ENCODE peak calls at places on chromosome 11, in six cellular contexts. G is CD8-positive, alpha-beta T cell; L is left ventricle myocardium inferior; H is brain microvascular endothelial cell; O is GM23338; U is tibial artery. E is an unnamed sample.
A peak's percentile ranks its signal among the peaks of the same experiment; 100 is the strongest.

GRCh38 chr11:36578458-36578857 is 10.7 kb downstream of the RAG1 start:
- DNase-seq in G (no peak), O (no peak), H (no peak), L (no peak), U (no peak), E (no peak)

GRCh38 chr11:130648601-130649000 is 200.2 kb downstream of the ADAMTS15 start:
- DNase-seq in H (no peak), G (no peak), U (peak; percentile 72), O (no peak), L (peak; percentile 76), E (peak; percentile 30)

GRCh38 chr11:132278801-132279574 is 908.6 kb downstream of the NTM start:
- DNase-seq in U (no peak), H (peak; percentile 69), L (no peak), G (no peak), O (peak; percentile 46), E (peak; percentile 31)

GRCh38 chr11:63874511-63874910 is 35.6 kb downstream of the MARK2 start:
- DNase-seq in L (peak; percentile 39), G (no peak), O (no peak), U (no peak), H (no peak), E (no peak)

GRCh38 chr11:83292709-83293435 is 6.7 kb upstream of the CCDC90B start:
- DNase-seq in L (no peak), U (no peak), G (no peak), O (peak; percentile 95), H (peak; percentile 71), E (peak; percentile 82)

GRCh38 chr11:63682045-63682915 is 980 bp downstream of the RTN3 start:
- DNase-seq in G (no peak), L (peak; percentile 33), H (no peak), U (peak; percentile 43), O (peak; percentile 66), E (peak; percentile 24)

GRCh38 chr11:32400196-32400595 is 35.1 kb downstream of the WT1 start:
- DNase-seq in H (peak; percentile 5), O (peak; percentile 68), U (no peak), G (no peak), L (no peak), E (peak; percentile 93)

GRCh38 chr11:124751391-124751740 is 689 bp downstream of the VSIG2 start:
- DNase-seq in L (no peak), O (peak; percentile 63), H (no peak), G (no peak), U (no peak), E (no peak)

GRCh38 chr11:30879322-30880020 is 293.3 kb upstream of the MPPED2 start:
- DNase-seq in O (no peak), U (no peak), L (no peak), G (no peak), H (no peak), E (peak; percentile 78)

GRCh38 chr11:35364101-35364780 is 55.1 kb downstream of the SLC1A2 start:
- DNase-seq in G (no peak), U (peak; percentile 82), O (no peak), H (peak; percentile 80), L (peak; percentile 41), E (peak; percentile 91)

GRCh38 chr11:43905788-43906187 is 25.2 kb downstream of the ALKBH3 start:
- DNase-seq in G (no peak), H (peak; percentile 76), O (no peak), U (peak; percentile 39), L (no peak), E (peak; percentile 96)

GRCh38 chr11:12086271-12087074 is 23.9 kb upstream of the MICAL2 start:
- DNase-seq in G (no peak), H (peak; percentile 95), O (no peak), U (peak; percentile 89), L (peak; percentile 70), E (peak; percentile 94)

GRCh38 chr11:126680109-126680508 is 320.5 kb downstream of the KIRREL3 start:
- DNase-seq in H (no peak), L (no peak), U (no peak), O (no peak), G (no peak), E (no peak)

GRCh38 chr11:47494996-47495855 is 46.3 kb upstream of the RAPSN start:
- DNase-seq in U (no peak), H (no peak), L (no peak), G (no peak), O (no peak), E (peak; percentile 67)

GRCh38 chr11:62340269-62340901 is 3.1 kb downstream of the ASRGL1 start:
- DNase-seq in H (peak; percentile 52), O (peak; percentile 77), U (peak; percentile 54), L (peak; percentile 32), G (peak; percentile 52), E (peak; percentile 64)

GRCh38 chr11:68643576-68643975 is 40.8 kb upstream of the GAL start:
- DNase-seq in L (no peak), G (no peak), H (peak; percentile 27), U (no peak), O (no peak), E (peak; percentile 36)

GRCh38 chr11:18641677-18642076 is 7.5 kb upstream of the SPTY2D1 start:
- DNase-seq in G (no peak), U (no peak), O (no peak), L (no peak), H (no peak), E (no peak)

GRCh38 chr11:105236631-105237030 is 97.1 kb upstream of the CARD18 start:
- DNase-seq in L (no peak), G (no peak), O (no peak), H (no peak), U (no peak), E (peak; percentile 39)

GRCh38 chr11:114617157-114618124 is 21.9 kb upstream of the NXPE4 start:
- DNase-seq in G (no peak), H (no peak), U (no peak), O (no peak), L (no peak), E (no peak)

GRCh38 chr11:66981976-66982578 is 7.0 kb downstream of the C11orf86 start:
- DNase-seq in U (peak; percentile 90), G (no peak), H (peak; percentile 92), L (peak; percentile 89), O (no peak), E (peak; percentile 90)

GRCh38 chr11:70913715-70914231 is 338.6 kb downstream of the SHANK2 start:
- DNase-seq in O (peak; percentile 74), H (no peak), G (no peak), U (no peak), L (no peak), E (no peak)

GRCh38 chr11:17934194-17934593 is 78.7 kb downstream of the SERGEF start:
- DNase-seq in G (no peak), U (no peak), H (no peak), O (no peak), L (no peak), E (no peak)

GRCh38 chr11:121244861-121245260 is 47.7 kb upstream of the SC5D start:
- DNase-seq in L (no peak), G (no peak), O (no peak), U (no peak), H (no peak), E (no peak)

GRCh38 chr11:8649361-8649760 is 33.1 kb downstream of the TRIM66 start:
- DNase-seq in G (no peak), L (no peak), H (peak; percentile 43), O (no peak), U (no peak), E (peak; percentile 55)

GRCh38 chr11:35815556-35816315 is 128.1 kb upstream of the LDLRAD3 start:
- DNase-seq in O (no peak), U (peak; percentile 32), L (no peak), G (no peak), H (no peak), E (peak; percentile 85)

GRCh38 chr11:117859713-117860112 is 16.7 kb downstream of the FXYD6 start:
- DNase-seq in H (no peak), L (no peak), O (no peak), G (no peak), U (no peak), E (no peak)

GRCh38 chr11:125569913-125570621 is 790 bp downstream of the EI24 start:
- DNase-seq in L (no peak), H (no peak), O (peak; percentile 4), G (no peak), U (no peak), E (no peak)

GRCh38 chr11:94706211-94706610 is 61.9 kb upstream of the AMOTL1 start:
- DNase-seq in H (no peak), G (no peak), L (peak; percentile 25), U (no peak), O (no peak), E (no peak)

GRCh38 chr11:16958833-16959232 is 55.4 kb downstream of the PLEKHA7 start:
- DNase-seq in H (no peak), O (no peak), U (no peak), G (no peak), L (no peak), E (no peak)

GRCh38 chr11:76674517-76675400 is 4.2 kb upstream of the LRRC32 start:
- DNase-seq in U (no peak), H (no peak), O (peak; percentile 48), L (no peak), G (no peak), E (no peak)

GRCh38 chr11:82176945-82177344 is 556.7 kb downstream of the FAM181B start:
- DNase-seq in U (no peak), G (no peak), H (no peak), L (no peak), O (no peak), E (no peak)

GRCh38 chr11:97641988-97642387 is 1252.2 kb downstream of the JRKL start:
- DNase-seq in L (no peak), G (no peak), H (no peak), O (no peak), U (no peak), E (no peak)

GRCh38 chr11:97638825-97639224 is 1249.0 kb downstream of the JRKL start:
- DNase-seq in U (no peak), G (no peak), O (no peak), H (no peak), L (no peak), E (no peak)
- H3K4me3 ChIP-seq in U (no peak overlapping the region), G (no peak overlapping the region), O (no peak overlapping the region), H (no peak overlapping the region), L (no peak overlapping the region), E (no peak overlapping the region)

DNA sequence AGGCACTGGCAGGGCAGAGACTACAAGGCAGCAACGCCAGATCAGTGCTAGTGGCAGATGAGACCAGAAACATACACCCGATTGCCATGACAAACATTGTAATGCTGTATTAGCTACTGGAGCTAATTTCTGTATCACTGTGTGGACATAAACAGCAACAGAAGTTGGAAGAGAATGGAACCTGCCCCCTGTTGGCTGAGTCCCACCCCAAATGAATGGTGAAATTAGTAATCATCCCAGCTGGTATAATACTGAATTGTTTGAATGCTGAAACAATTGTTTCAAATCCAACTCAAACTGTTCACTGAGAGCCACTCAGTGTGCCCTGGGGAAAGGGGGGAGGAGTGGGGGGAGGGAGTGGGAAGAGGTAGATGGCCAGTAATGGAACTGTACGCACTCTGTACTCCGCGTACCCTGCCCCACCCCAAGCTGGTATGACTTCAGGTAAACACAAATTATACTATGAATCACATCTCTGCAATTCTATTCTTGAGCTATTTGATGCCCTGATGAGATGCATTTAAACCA is 11.2 kb upstream of the BIRC3 start:
- DNase-seq in L (no peak), H (no peak), U (no peak), G (no peak), O (no peak), E (no peak)
- TF ChIP-seq CTCF in L (no peak), H (peak; percentile 18), U (no peak), G (no peak), O (peak; percentile 29), E (no peak)

GRCh38 chr11:128670631-128671030 is 23.2 kb upstream of the FLI1 start:
- DNase-seq in H (no peak), L (no peak), O (no peak), G (no peak), U (no peak), E (no peak)
- H3K4me3 ChIP-seq in H (no peak overlapping the region), L (no peak overlapping the region), O (no peak overlapping the region), G (no peak overlapping the region), U (no peak overlapping the region), E (no peak overlapping the region)

GRCh38 chr11:1401656-1402221 is 12.0 kb downstream of the BRSK2 start:
- DNase-seq in O (peak; percentile 87), G (no peak), L (peak; percentile 66), U (peak; percentile 39), H (peak; percentile 34), E (peak; percentile 68)
- TF ChIP-seq CTCF in O (peak; percentile 17), G (no peak), L (no peak), U (no peak), H (peak; percentile 10), E (no peak)